ENCODE peak calls at places on chromosomes 13 and 19, in nine cellular contexts. H is SK-N-SH, S is adrenal gland, B is body of pancreas, T is suprapubic skin, A is ascending aorta, X is GM23248, Q is heart right ventricle, P is tibial artery. O is an unnamed sample.

GRCh38 chr19:1455002-1455335 is 5.0 kb downstream of the APC2 start:
- DNase-seq in S (no peak), H (no peak), B (no peak), T (no peak), P (no peak), Q (no peak), X (no peak), A (no peak), O (no peak)

GRCh38 chr13:111219306-111219705 is 101.1 kb upstream of the TEX29 start:
- DNase-seq in A (peak; percentile 88), T (no peak), B (no peak), P (peak; percentile 67), S (no peak), H (no peak), X (peak; percentile 89), Q (no peak), O (no peak)

GRCh38 chr13:48142437-48142836 is 47.5 kb upstream of the MED4 start:
- DNase-seq in A (no peak), P (no peak), X (no peak), S (no peak), T (no peak), H (no peak), Q (no peak), B (no peak), O (no peak)

GRCh38 chr13:88887045-88887662 is 1216.0 kb downstream of the SLITRK5 start:
- DNase-seq in P (no peak), T (no peak), B (no peak), H (no peak), Q (no peak), S (no peak), A (no peak), X (no peak), O (no peak)

GRCh38 chr13:49935171-49936084 is 712 bp downstream of the SPRYD7 start:
- DNase-seq in P (peak; percentile 34), H (no peak), B (no peak), T (no peak), Q (no peak), X (peak; percentile 84), A (peak; percentile 67), S (peak; percentile 61), O (peak; percentile 27)

GRCh38 chr13:26653310-26653709 is 95.8 kb downstream of the WASF3 start:
- DNase-seq in H (no peak), B (no peak), X (peak; percentile 78), T (no peak), Q (no peak), S (no peak), P (no peak), A (no peak), O (no peak)

GRCh38 chr13:114112231-114112825 is 20.1 kb downstream of the RASA3 start:
- DNase-seq in Q (no peak), P (peak; percentile 12), B (no peak), A (peak; percentile 44), T (no peak), X (no peak), S (no peak), H (peak; percentile 53), O (peak; percentile 10)

GRCh38 chr19:47523473-47523872 is 8.6 kb upstream of the NAPA start:
- DNase-seq in T (no peak), H (no peak), Q (no peak), B (no peak), A (no peak), X (no peak), P (no peak), S (no peak), O (no peak)

GRCh38 chr19:10724573-10725071 is 6.7 kb downstream of the DNM2 start:
- DNase-seq in Q (no peak), S (no peak), T (no peak), X (peak; percentile 72), H (peak; percentile 84), B (no peak), P (no peak), A (no peak), O (no peak)

GRCh38 chr19:7126132-7126531 is 56.6 kb downstream of the ZNF557 start:
- DNase-seq in A (no peak), H (no peak), T (no peak), B (no peak), S (no peak), X (no peak), P (no peak), Q (no peak), O (no peak)

GRCh38 chr13:27280009-27280646 is 9.5 kb downstream of the RASL11A start:
- DNase-seq in X (no peak), Q (no peak), H (no peak), B (no peak), S (no peak), A (no peak), T (no peak), P (no peak), O (no peak)

GRCh38 chr13:26300140-26300539 is 46.2 kb downstream of the CDK8 start:
- DNase-seq in P (no peak), B (no peak), A (no peak), X (peak; percentile 92), T (no peak), H (no peak), S (no peak), Q (no peak), O (no peak)

GRCh38 chr13:64332048-64332447 is 2898.1 kb downstream of the PCDH9 start:
- DNase-seq in B (no peak), P (no peak), H (peak; percentile 5), Q (no peak), X (no peak), S (no peak), T (no peak), A (no peak), O (no peak)

GRCh38 chr13:99985243-99985874 is 3.8 kb downstream of the ZIC2 start:
- DNase-seq in P (no peak), B (no peak), Q (no peak), X (no peak), T (no peak), A (no peak), S (no peak), H (no peak), O (peak; percentile 37)

GRCh38 chr13:99984134-99984462 is 2.5 kb downstream of the ZIC2 start:
- DNase-seq in T (no peak), H (peak; percentile 21), B (no peak), Q (no peak), X (no peak), S (no peak), A (no peak), P (no peak), O (no peak)

GRCh38 chr13:99983401-99984133 is 2.0 kb downstream of the ZIC2 start:
- DNase-seq in T (no peak), B (no peak), P (no peak), S (no peak), X (peak; percentile 57), A (no peak), Q (no peak), H (peak; percentile 31), O (no peak)

GRCh38 chr13:99985886-99986527 is 4.4 kb downstream of the ZIC2 start:
- DNase-seq in S (no peak), H (peak; percentile 26), Q (no peak), A (no peak), T (no peak), B (no peak), X (no peak), P (no peak), O (peak; percentile 4)

GRCh38 chr13:99984463-99985242 is 3.1 kb downstream of the ZIC2 start:
- DNase-seq in B (no peak), X (no peak), H (peak; percentile 55), P (no peak), Q (no peak), T (no peak), A (no peak), S (no peak), O (peak; percentile 44)
- H3K27ac ChIP-seq in B (no peak overlapping the region), X (no peak overlapping the region), H (no peak overlapping the region), P (no peak overlapping the region), Q (no peak overlapping the region), T (no peak overlapping the region), A (no peak overlapping the region), S (no peak overlapping the region), O (peak overlapping the region; percentile 98)

GRCh38 chr19:9456018-9456689 is 20.8 kb upstream of the ZNF266 start:
- DNase-seq in X (no peak), Q (no peak), A (no peak), B (no peak), S (no peak), H (no peak), T (no peak), P (no peak), O (no peak)
- H3K9me3 ChIP-seq in X (peaks cover 3% of the 10 kb centered on the region), Q (peaks cover 72% of the 10 kb centered on the region), A (peaks cover 24% of the 10 kb centered on the region), B (no peaks in the 10 kb centered on the region), S (no peaks in the 10 kb centered on the region), H (peaks cover 9% of the 10 kb centered on the region), T (peaks cover 35% of the 10 kb centered on the region), P (peaks cover 8% of the 10 kb centered on the region), O (peaks cover 17% of the 10 kb centered on the region)

GRCh38 chr19:45495178-45495577 is 1.7 kb downstream of the RTN2 start:
- DNase-seq in P (no peak), X (no peak), H (no peak), Q (no peak), B (no peak), T (no peak), S (no peak), A (no peak), O (no peak)

GRCh38 chr19:45494261-45494916 is 2.5 kb downstream of the RTN2 start:
- DNase-seq in H (no peak), Q (no peak), X (no peak), P (no peak), A (no peak), T (no peak), B (no peak), S (no peak), O (no peak)

GRCh38 chr19:45489216-45489855 is 7.5 kb downstream of the RTN2 start:
- DNase-seq in T (no peak), A (no peak), X (no peak), H (no peak), Q (no peak), P (no peak), B (no peak), S (no peak), O (no peak)

GRCh38 chr19:45492627-45493470 is 4.0 kb downstream of the RTN2 start:
- DNase-seq in T (no peak), A (no peak), H (peak; percentile 28), X (peak; percentile 73), S (peak; percentile 67), Q (peak; percentile 65), B (no peak), P (peak; percentile 59), O (peak; percentile 77)

DNA sequence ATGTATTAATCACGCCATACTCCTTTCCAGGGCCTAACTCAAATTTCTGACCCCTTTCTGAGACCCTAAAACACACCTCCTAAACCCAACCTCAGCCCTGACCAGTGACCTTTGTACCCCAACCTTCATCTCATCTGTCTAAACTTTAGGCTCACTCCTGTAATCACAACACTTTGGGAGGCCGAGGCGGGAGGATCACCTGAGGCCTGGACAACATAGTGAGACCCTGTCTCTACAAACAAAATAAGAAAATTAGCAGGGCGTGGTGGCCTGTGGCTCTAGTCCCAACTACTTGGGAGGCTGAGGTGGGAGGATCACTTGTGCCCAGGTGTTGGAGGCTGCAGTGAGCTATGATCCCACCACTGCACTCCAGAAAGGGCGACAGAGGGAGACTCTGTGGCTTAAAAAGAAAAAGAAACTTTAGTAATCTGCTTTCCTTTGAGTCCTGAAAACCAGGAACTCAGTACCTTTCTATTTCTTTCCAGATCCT is 4.7 kb downstream of the RTN2 start:
- DNase-seq in S (no peak), T (no peak), B (no peak), P (no peak), Q (no peak), H (no peak), A (no peak), X (no peak), O (no peak)
- H3K27ac ChIP-seq in S (no peak overlapping the region), T (no peak overlapping the region), B (no peak overlapping the region), P (no peak overlapping the region), Q (no peak overlapping the region), H (no peak overlapping the region), A (no peak overlapping the region), X (no peak overlapping the region), O (peak overlapping the region; percentile 81)

GRCh38 chr19:12527034-12527836 is 24.0 kb downstream of the ZNF564 start:
- DNase-seq in H (no peak), B (no peak), P (no peak), Q (no peak), T (no peak), X (peak; percentile 60), A (no peak), S (no peak), O (no peak)
- H3K9me3 ChIP-seq in H (peaks cover 74% of the 10 kb centered on the region), B (peaks cover 6% of the 10 kb centered on the region), P (peaks cover 7% of the 10 kb centered on the region), Q (peaks cover 99% of the 10 kb centered on the region), T (peaks cover 89% of the 10 kb centered on the region), X (peaks cover 42% of the 10 kb centered on the region), A (peaks cover 98% of the 10 kb centered on the region), S (peaks cover 36% of the 10 kb centered on the region), O (peaks cover 61% of the 10 kb centered on the region)

O was measured in WERI-Rb-1.